ENCODE peak calls at places on chromosomes 3 and 15, in nine cellular contexts. G is testis, E is upper lobe of right lung, I is lower lobe of right lung, J is psoas muscle, C is keratinocyte, H is ovary, V is SJSA1, M is heart left ventricle. X is an unnamed sample.

GRCh38 chr3:157392104-157392503 is 44.5 kb upstream of the PTX3 start:
- DNase-seq in I (no peak), M (no peak), J (no peak), G (no peak), V (no peak), H (no peak), C (no peak), E (no peak), X (no peak)

GRCh38 chr15:66803182-66803729 is 101.2 kb downstream of the SMAD6 start:
- DNase-seq in I (peak; percentile 93), G (peak; percentile 72), E (peak; percentile 94), V (peak; percentile 98), H (peak; percentile 92), C (peak; percentile 46), J (peak; percentile 92), M (peak; percentile 91), X (peak; percentile 98)

GRCh38 chr3:170178631-170179030 is 2.9 kb downstream of the PHC3 start:
- DNase-seq in G (no peak), H (no peak), M (no peak), V (no peak), J (no peak), E (no peak), C (no peak), I (no peak), X (no peak)

GRCh38 chr3:34863485-34863884 is 775.8 kb upstream of the ARPP21 start:
- DNase-seq in M (no peak), H (no peak), E (no peak), V (no peak), I (no peak), J (no peak), G (no peak), C (no peak), X (no peak)

GRCh38 chr15:89150762-89151305 is 62.6 kb downstream of the ABHD2 start:
- DNase-seq in G (no peak), V (no peak), I (no peak), H (no peak), J (no peak), C (no peak), M (no peak), E (no peak), X (no peak)

GRCh38 chr3:134333522-134334181 is 40.6 kb downstream of the AMOTL2 start:
- DNase-seq in G (peak; percentile 44), H (no peak), M (no peak), V (peak; percentile 85), E (no peak), C (no peak), J (no peak), I (no peak), X (no peak)

GRCh38 chr3:134797080-134797801 is 2.2 kb downstream of the EPHB1 start:
- DNase-seq in G (no peak), E (no peak), M (no peak), C (no peak), H (no peak), V (no peak), I (no peak), J (no peak), X (peak; percentile 68)

GRCh38 chr15:84643838-84644237 is 10.2 kb downstream of the WDR73 start:
- DNase-seq in E (no peak), I (no peak), G (no peak), M (no peak), V (no peak), J (no peak), C (no peak), H (no peak), X (no peak)

GRCh38 chr3:173397161-173398110 is at the start of gene NLGN1:
- DNase-seq in I (peak; percentile 73), V (no peak), M (peak; percentile 83), E (peak; percentile 83), C (no peak), H (peak; percentile 79), G (peak; percentile 80), J (peak; percentile 68), X (peak; percentile 90)

GRCh38 chr3:63967675-63968611 is 55.4 kb downstream of the PSMD6 start:
- DNase-seq in C (no peak), V (no peak), H (peak; percentile 38), E (no peak), G (peak; percentile 19), J (peak; percentile 32), M (no peak), I (no peak), X (no peak)

GRCh38 chr15:25243800-25244097 is 195.1 kb downstream of the UBE3A start:
- DNase-seq in J (peak; percentile 4), V (peak; percentile 23), C (no peak), M (peak; percentile 46), E (peak; percentile 51), G (no peak), I (peak; percentile 20), H (peak; percentile 3), X (no peak)
- H3K9me3 ChIP-seq in J (no peaks in the 10 kb centered on the region), V (peaks cover 3% of the 10 kb centered on the region), C (peaks cover 24% of the 10 kb centered on the region), M (no peaks in the 10 kb centered on the region), E (no peaks in the 10 kb centered on the region), G (no peaks in the 10 kb centered on the region), I (peaks cover 10% of the 10 kb centered on the region), H (peaks cover 4% of the 10 kb centered on the region), X (no peaks in the 10 kb centered on the region)

GRCh38 chr15:41796457-41796856 is 22.2 kb downstream of the MAPKBP1 start:
- DNase-seq in E (no peak), M (no peak), G (no peak), H (no peak), V (no peak), I (no peak), J (no peak), C (no peak), X (no peak)
- H3K4me1 ChIP-seq in E (peaks cover 18% of the 10 kb centered on the region), M (peaks cover 6% of the 10 kb centered on the region), G (peaks cover 42% of the 10 kb centered on the region), H (peaks cover 17% of the 10 kb centered on the region), V (peaks cover 30% of the 10 kb centered on the region), I (peaks cover 23% of the 10 kb centered on the region), J (peaks cover 18% of the 10 kb centered on the region), C (peaks cover 81% of the 10 kb centered on the region), X (peaks cover 23% of the 10 kb centered on the region)

GRCh38 chr15:29139540-29140459 is 129.8 kb downstream of the NSMCE3 start:
- DNase-seq in M (no peak), J (peak; percentile 19), G (peak; percentile 60), I (no peak), C (no peak), H (peak; percentile 30), V (peak; percentile 52), E (peak; percentile 73), X (peak; percentile 72)

GRCh38 chr15:29139072-29139471 is 130.6 kb downstream of the NSMCE3 start:
- DNase-seq in G (no peak), V (peak; percentile 36), E (no peak), J (no peak), I (no peak), C (no peak), H (no peak), M (no peak), X (no peak)

GRCh38 chr15:29141908-29142747 is 127.5 kb downstream of the NSMCE3 start:
- DNase-seq in V (no peak), E (no peak), J (no peak), G (peak; percentile 10), H (no peak), I (no peak), M (no peak), C (no peak), X (no peak)

GRCh38 chr15:29141206-29141907 is 128.3 kb downstream of the NSMCE3 start:
- DNase-seq in C (no peak), H (no peak), I (no peak), E (no peak), M (no peak), G (peak; percentile 11), V (no peak), J (no peak), X (peak; percentile 39)

GRCh38 chr15:29140475-29141172 is 129.0 kb downstream of the NSMCE3 start:
- DNase-seq in V (peak; percentile 38), G (no peak), H (no peak), J (no peak), E (no peak), C (no peak), M (no peak), I (no peak), X (peak; percentile 55)
- H3K9me3 ChIP-seq in V (no peaks in the 10 kb centered on the region), G (no peaks in the 10 kb centered on the region), H (no peaks in the 10 kb centered on the region), J (no peaks in the 10 kb centered on the region), E (no peaks in the 10 kb centered on the region), C (no peaks in the 10 kb centered on the region), M (no peaks in the 10 kb centered on the region), I (no peaks in the 10 kb centered on the region), X (no peaks in the 10 kb centered on the region)

GRCh38 chr15:96337354-96337990 is 7.0 kb downstream of the NR2F2 start:
- DNase-seq in E (no peak), G (no peak), C (no peak), V (peak; percentile 56), M (no peak), H (no peak), I (no peak), J (no peak), X (no peak)
- H3K4me1 ChIP-seq in E (no peaks in the 10 kb centered on the region), G (no peaks in the 10 kb centered on the region), C (peaks cover 42% of the 10 kb centered on the region), V (peaks cover 43% of the 10 kb centered on the region), M (no peaks in the 10 kb centered on the region), H (no peaks in the 10 kb centered on the region), I (peaks cover 17% of the 10 kb centered on the region), J (peaks cover 7% of the 10 kb centered on the region), X (peaks cover 1% of the 10 kb centered on the region)

DNA sequence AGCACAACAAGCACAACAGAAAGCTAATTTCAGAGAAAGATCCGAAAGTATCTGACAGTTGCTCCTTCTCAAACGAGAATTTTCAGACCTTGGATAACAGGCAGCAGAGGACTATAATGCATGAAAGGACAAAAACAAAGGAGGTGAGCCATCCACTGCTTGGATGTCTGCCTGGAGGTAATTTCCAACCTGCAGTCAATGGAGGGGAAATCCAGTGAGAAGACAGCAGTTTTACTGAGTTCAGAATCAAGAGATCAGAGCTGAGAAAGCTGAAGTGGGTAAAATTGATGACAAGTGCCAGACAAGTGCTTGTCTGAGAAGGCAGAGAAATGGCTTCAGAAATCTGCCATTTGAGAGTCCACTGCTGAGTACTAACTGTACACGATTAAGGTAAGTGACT is 22.1 kb downstream of the UBE3A start:
- DNase-seq in E (no peak), V (no peak), M (no peak), I (no peak), C (no peak), G (no peak), H (no peak), J (no peak), X (no peak)
- H3K9me3 ChIP-seq in E (peaks cover 4% of the 10 kb centered on the region), V (no peaks in the 10 kb centered on the region), M (no peaks in the 10 kb centered on the region), I (peaks cover 7% of the 10 kb centered on the region), C (no peaks in the 10 kb centered on the region), G (no peaks in the 10 kb centered on the region), H (no peaks in the 10 kb centered on the region), J (no peaks in the 10 kb centered on the region), X (no peaks in the 10 kb centered on the region)